ENCODE peak calls at places on chromosomes 4 and X, in five cellular contexts. T is caudate nucleus, A is RWPE1, Q is HS-5, F is HT-29. I is an unnamed sample.
A peak's percentile ranks its signal among the peaks of the same experiment; 100 is the strongest.

GRCh38 chr4:122142687-122143086 is 9.4 kb upstream of the BLTP1 start:
- DNase-seq in A (no peak), F (no peak), Q (no peak), T (no peak), I (no peak)

GRCh38 chr4:73832651-73833237 is 3.7 kb upstream of the CXCL6 start:
- DNase-seq in Q (peak; percentile 58), T (no peak), F (no peak), A (no peak), I (peak; percentile 44)

GRCh38 chrX:24173115-24173847 is 23.8 kb downstream of the ZFX start:
- DNase-seq in A (no peak), T (no peak), F (no peak), Q (no peak), I (no peak)

GRCh38 chr4:52914051-52914605 is 52.0 kb downstream of the RASL11B start:
- DNase-seq in A (no peak), F (peak; percentile 83), T (no peak), Q (no peak), I (no peak)

GRCh38 chr4:99149620-99150019 is 5.5 kb upstream of the ADH4 start:
- DNase-seq in T (no peak), A (no peak), F (no peak), Q (no peak), I (no peak)

GRCh38 chr4:162640152-162640551 is 476.4 kb upstream of the FSTL5 start:
- DNase-seq in Q (no peak), F (no peak), T (no peak), A (no peak), I (no peak)

GRCh38 chr4:54784188-54784671 is 126.5 kb downstream of the KIT start:
- DNase-seq in Q (peak; percentile 68), A (no peak), F (no peak), T (peak; percentile 66), I (no peak)

GRCh38 chr4:175271010-175271630 is 353.0 kb downstream of the ADAM29 start:
- DNase-seq in Q (no peak), T (no peak), F (no peak), A (no peak), I (no peak)

GRCh38 chr4:1542516-1543320 is 136.5 kb upstream of the NKX1-1 start:
- DNase-seq in F (peak; percentile 51), A (no peak), Q (no peak), T (no peak), I (no peak)

GRCh38 chr4:48472794-48473193 is 10.3 kb upstream of the SLC10A4 start:
- DNase-seq in Q (no peak), F (no peak), A (no peak), T (no peak), I (no peak)

GRCh38 chr4:21948347-21949072 is at the start of gene KCNIP4:
- DNase-seq in T (no peak), Q (peak; percentile 13), F (no peak), A (peak; percentile 25), I (no peak)

GRCh38 chr4:83438719-83439118 is 16.9 kb downstream of the HELQ start:
- DNase-seq in T (no peak), A (no peak), Q (peak; percentile 13), F (no peak), I (no peak)

GRCh38 chrX:115173181-115173580 is 16.0 kb upstream of the RBMXL3 start:
- DNase-seq in T (no peak), Q (no peak), F (no peak), A (no peak), I (no peak)

GRCh38 chrX:17812763-17813162 is 48.3 kb downstream of the RAI2 start:
- DNase-seq in T (no peak), F (no peak), A (no peak), Q (no peak), I (no peak)

GRCh38 chrX:154517101-154517781 is 1.2 kb upstream of the FAM3A start:
- DNase-seq in Q (no peak), A (no peak), F (no peak), T (no peak), I (no peak)

GRCh38 chr4:69849969-69850368 is 10.0 kb downstream of the SULT1E1 start:
- DNase-seq in T (no peak), A (no peak), Q (no peak), F (no peak), I (no peak)

GRCh38 chrX:138128025-138128671 is 562.2 kb downstream of the ZIC3 start:
- DNase-seq in A (peak; percentile 1), Q (no peak), T (no peak), F (peak; percentile 39), I (no peak)